ENCODE peak calls at places on chromosome 4, in five cellular contexts. One of them, this sample, is unnamed.

GRCh38 chr4:163473576-163473975 is at the start of gene TKTL2:
- DNase-seq in K562: peak; percentile 22
- DNase-seq in A549: no peak
- DNase-seq in GM12878: no peak
- DNase-seq in HepG2: no peak
- DNase-seq in this sample: no peak

GRCh38 chr4:74527049-74527448 is 82.1 kb downstream of the AREG start:
- DNase-seq in K562: no peak
- DNase-seq in A549: no peak
- DNase-seq in GM12878: no peak
- DNase-seq in HepG2: no peak
- DNase-seq in this sample: no peak

GRCh38 chr4:7781993-7782392 is 157.7 kb downstream of the AFAP1 start:
- DNase-seq in K562: no peak
- DNase-seq in A549: no peak
- DNase-seq in GM12878: no peak
- DNase-seq in HepG2: no peak
- DNase-seq in this sample: no peak

GRCh38 chr4:113711883-113712662 is 49.5 kb downstream of the CAMK2D start:
- DNase-seq in K562: no peak
- DNase-seq in A549: no peak
- DNase-seq in GM12878: no peak
- DNase-seq in HepG2: no peak
- DNase-seq in this sample: no peak

GRCh38 chr4:23876418-23877089 is 13.3 kb downstream of the PPARGC1A start:
- DNase-seq in K562: no peak
- DNase-seq in A549: no peak
- DNase-seq in GM12878: no peak
- DNase-seq in HepG2: no peak
- DNase-seq in this sample: peak; percentile 55

GRCh38 chr4:1347410-1347864 is 429 bp downstream of the UVSSA start:
- DNase-seq in K562: no peak
- DNase-seq in A549: peak; percentile 49
- DNase-seq in GM12878: no peak
- DNase-seq in HepG2: peak; percentile 50
- DNase-seq in this sample: peak; percentile 77

GRCh38 chr4:143667461-143667860 is 33.0 kb downstream of the FREM3 start:
- DNase-seq in K562: no peak
- DNase-seq in A549: no peak
- DNase-seq in GM12878: no peak
- DNase-seq in HepG2: no peak
- DNase-seq in this sample: no peak

GRCh38 chr4:153207561-153207960 is 3.3 kb downstream of the TRIM2 start:
- DNase-seq in K562: peak; percentile 46
- DNase-seq in A549: peak; percentile 16
- DNase-seq in GM12878: no peak
- DNase-seq in HepG2: peak; percentile 28
- DNase-seq in this sample: peak; percentile 70

GRCh38 chr4:184762100-184762499 is 28.2 kb upstream of the CENPU start:
- DNase-seq in K562: no peak
- DNase-seq in A549: no peak
- DNase-seq in GM12878: peak; percentile 50
- DNase-seq in HepG2: no peak
- DNase-seq in this sample: no peak

GRCh38 chr4:184668511-184669114 is 19.1 kb downstream of the PRIMPOL start:
- DNase-seq in K562: no peak
- DNase-seq in A549: no peak
- DNase-seq in GM12878: no peak
- DNase-seq in HepG2: no peak
- DNase-seq in this sample: no peak

GRCh38 chr4:14155803-14156202 is 528.3 kb upstream of the BOD1L1 start:
- DNase-seq in K562: no peak
- DNase-seq in A549: no peak
- DNase-seq in GM12878: no peak
- DNase-seq in HepG2: no peak
- DNase-seq in this sample: no peak

GRCh38 chr4:99754756-99755155 is 61.9 kb upstream of the DAPP1 start:
- DNase-seq in K562: no peak
- DNase-seq in A549: no peak
- DNase-seq in GM12878: no peak
- DNase-seq in HepG2: no peak
- DNase-seq in this sample: no peak

GRCh38 chr4:31791666-31792065 is 1071.5 kb downstream of the PCDH7 start:
- DNase-seq in K562: no peak
- DNase-seq in A549: no peak
- DNase-seq in GM12878: no peak
- DNase-seq in HepG2: no peak
- DNase-seq in this sample: no peak

GRCh38 chr4:1873776-1874175 is 2.6 kb downstream of the NSD2 start:
- DNase-seq in K562: no peak
- DNase-seq in A549: no peak
- DNase-seq in GM12878: no peak
- DNase-seq in HepG2: no peak
- DNase-seq in this sample: no peak

GRCh38 chr4:89411539-89411938 is 103.9 kb upstream of the GPRIN3 start:
- DNase-seq in K562: no peak
- DNase-seq in A549: no peak
- DNase-seq in GM12878: no peak
- DNase-seq in HepG2: no peak
- DNase-seq in this sample: no peak

GRCh38 chr4:22434895-22435294 is 81.0 kb downstream of the ADGRA3 start:
- DNase-seq in K562: peak; percentile 10
- DNase-seq in A549: peak; percentile 59
- DNase-seq in GM12878: no peak
- DNase-seq in HepG2: peak; percentile 59
- DNase-seq in this sample: peak; percentile 83

GRCh38 chr4:52507774-52508173 is 151.3 kb downstream of the USP46 start:
- DNase-seq in K562: no peak
- DNase-seq in A549: no peak
- DNase-seq in GM12878: no peak
- DNase-seq in HepG2: no peak
- DNase-seq in this sample: no peak

GRCh38 chr4:114636192-114636935 is 37.8 kb downstream of the UGT8 start:
- DNase-seq in K562: no peak
- DNase-seq in A549: no peak
- DNase-seq in GM12878: no peak
- DNase-seq in HepG2: no peak
- DNase-seq in this sample: no peak

GRCh38 chr4:132417220-132417619 is 731.9 kb upstream of the PCDH10 start:
- DNase-seq in K562: no peak
- DNase-seq in A549: no peak
- DNase-seq in GM12878: no peak
- DNase-seq in HepG2: no peak
- DNase-seq in this sample: peak; percentile 62

GRCh38 chr4:104394409-104394813 is 100.3 kb downstream of the CXXC4 start:
- DNase-seq in K562: no peak
- DNase-seq in A549: no peak
- DNase-seq in GM12878: no peak
- DNase-seq in HepG2: no peak
- DNase-seq in this sample: peak; percentile 26
- TF ChIP-seq JUNB in K562: no peak
- TF ChIP-seq JUNB in A549: no peak
- TF ChIP-seq JUNB in GM12878: no peak
- TF ChIP-seq JUNB in HepG2: no peak
- TF ChIP-seq JUNB in this sample: no peak

GRCh38 chr4:6684656-6685055 is 9.0 kb upstream of the S100P start:
- DNase-seq in K562: no peak
- DNase-seq in A549: no peak
- DNase-seq in GM12878: no peak
- DNase-seq in HepG2: no peak
- DNase-seq in this sample: no peak

GRCh38 chr4:6689506-6689960 is 4.1 kb upstream of the S100P start:
- DNase-seq in K562: no peak
- DNase-seq in A549: no peak
- DNase-seq in GM12878: no peak
- DNase-seq in HepG2: peak; percentile 50
- DNase-seq in this sample: no peak

GRCh38 chr4:6688879-6689505 is 4.7 kb upstream of the S100P start:
- DNase-seq in K562: peak; percentile 71
- DNase-seq in A549: peak; percentile 82
- DNase-seq in GM12878: no peak
- DNase-seq in HepG2: peak; percentile 91
- DNase-seq in this sample: peak; percentile 72

GRCh38 chr4:6686104-6686787 is 7.4 kb upstream of the S100P start:
- DNase-seq in K562: no peak
- DNase-seq in A549: no peak
- DNase-seq in GM12878: no peak
- DNase-seq in HepG2: no peak
- DNase-seq in this sample: no peak

GRCh38 chr4:6687947-6688878 is 5.5 kb upstream of the S100P start:
- DNase-seq in K562: peak; percentile 39
- DNase-seq in A549: no peak
- DNase-seq in GM12878: no peak
- DNase-seq in HepG2: peak; percentile 57
- DNase-seq in this sample: peak; percentile 45
- TF ChIP-seq CTCF in K562: peak; percentile 27
- TF ChIP-seq CTCF in A549: no peak
- TF ChIP-seq CTCF in GM12878: no peak
- TF ChIP-seq CTCF in HepG2: peak; percentile 88
- TF ChIP-seq CTCF in this sample: peak; percentile 35

GRCh38 chr4:134702374-134702773 is 500.8 kb upstream of the PABPC4L start:
- DNase-seq in K562: no peak
- DNase-seq in A549: no peak
- DNase-seq in GM12878: no peak
- DNase-seq in HepG2: no peak
- DNase-seq in this sample: no peak

GRCh38 chr4:134708616-134709015 is 507.0 kb upstream of the PABPC4L start:
- DNase-seq in K562: no peak
- DNase-seq in A549: no peak
- DNase-seq in GM12878: no peak
- DNase-seq in HepG2: no peak
- DNase-seq in this sample: no peak

GRCh38 chr4:134708026-134708425 is 506.4 kb upstream of the PABPC4L start:
- DNase-seq in K562: no peak
- DNase-seq in A549: no peak
- DNase-seq in GM12878: no peak
- DNase-seq in HepG2: no peak
- DNase-seq in this sample: no peak
- TF ChIP-seq JUNB in K562: no peak
- TF ChIP-seq JUNB in A549: no peak
- TF ChIP-seq JUNB in GM12878: no peak
- TF ChIP-seq JUNB in HepG2: no peak
- TF ChIP-seq JUNB in this sample: no peak

GRCh38 chr4:149605601-149606378 is 209.9 kb downstream of the IQCM start:
- DNase-seq in K562: no peak
- DNase-seq in A549: no peak
- DNase-seq in GM12878: no peak
- DNase-seq in HepG2: no peak
- DNase-seq in this sample: peak; percentile 12
- TF ChIP-seq CTCF in K562: no peak
- TF ChIP-seq CTCF in A549: no peak
- TF ChIP-seq CTCF in GM12878: no peak
- TF ChIP-seq CTCF in HepG2: no peak
- TF ChIP-seq CTCF in this sample: no peak

GRCh38 chr4:71338846-71339593 is at the start of gene SLC4A4:
- DNase-seq in K562: no peak
- DNase-seq in A549: peak; percentile 0
- DNase-seq in GM12878: peak; percentile 70
- DNase-seq in HepG2: no peak
- DNase-seq in this sample: no peak
- TF ChIP-seq JUNB in K562: no peak
- TF ChIP-seq JUNB in A549: no peak
- TF ChIP-seq JUNB in GM12878: peak; percentile 93
- TF ChIP-seq JUNB in HepG2: no peak
- TF ChIP-seq JUNB in this sample: no peak

GRCh38 chr4:138835833-138836521 is 179.6 kb upstream of the NOCT start:
- DNase-seq in K562: peak; percentile 10
- DNase-seq in A549: peak; percentile 3
- DNase-seq in GM12878: no peak
- DNase-seq in HepG2: peak; percentile 65
- DNase-seq in this sample: no peak

GRCh38 chr4:138834029-138834428 is 181.6 kb upstream of the NOCT start:
- DNase-seq in K562: no peak
- DNase-seq in A549: no peak
- DNase-seq in GM12878: no peak
- DNase-seq in HepG2: no peak
- DNase-seq in this sample: no peak

GRCh38 chr4:138828926-138829325 is 186.7 kb upstream of the NOCT start:
- DNase-seq in K562: no peak
- DNase-seq in A549: no peak
- DNase-seq in GM12878: no peak
- DNase-seq in HepG2: no peak
- DNase-seq in this sample: no peak

GRCh38 chr4:138832563-138832962 is 183.0 kb upstream of the NOCT start:
- DNase-seq in K562: no peak
- DNase-seq in A549: no peak
- DNase-seq in GM12878: no peak
- DNase-seq in HepG2: no peak
- DNase-seq in this sample: no peak

DNA sequence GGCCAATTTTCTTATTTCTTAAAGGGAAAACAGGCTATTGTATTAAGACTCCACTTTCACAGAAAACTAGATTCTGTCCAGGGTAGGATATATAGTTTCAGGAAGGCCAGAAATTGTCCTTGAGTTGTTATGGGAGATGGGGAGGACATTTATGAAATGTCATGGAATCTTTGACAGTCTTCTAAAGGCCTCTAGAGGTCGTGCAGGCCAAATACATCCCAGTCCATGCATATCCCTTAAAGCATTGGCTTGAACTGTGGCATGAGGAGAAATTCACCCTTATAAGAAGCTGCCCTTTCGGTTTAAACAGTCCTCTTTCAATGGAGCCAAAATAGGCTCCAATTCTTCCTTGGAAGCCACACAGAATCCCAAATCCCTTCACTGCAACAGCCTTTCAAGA is 183.6 kb upstream of the NOCT start:
- DNase-seq in K562: no peak
- DNase-seq in A549: peak; percentile 4
- DNase-seq in GM12878: no peak
- DNase-seq in HepG2: no peak
- DNase-seq in this sample: no peak
- TF ChIP-seq CTCF in K562: no peak
- TF ChIP-seq CTCF in A549: no peak
- TF ChIP-seq CTCF in GM12878: no peak
- TF ChIP-seq CTCF in HepG2: no peak
- TF ChIP-seq CTCF in this sample: peak; percentile 39